ENCODE peak calls at places on chromosomes 7 and 10, in eight cellular contexts. Z is heart left ventricle, T is mammary epithelial cell, J is cardiac muscle cell, H is gastrocnemius medialis, L is GM23248, A is fibroblast of lung, D is HCT116. N is an unnamed sample. For H3K4me1, the result is how much of the 10 kb centered on the place peaks cover.

GRCh38 chr10:78621183-78621789 is 447.5 kb upstream of the ZMIZ1 start:
- DNase-seq in H (no peak), L (no peak), D (no peak), A (peak), Z (no peak), T (no peak), J (no peak), N (no peak)

GRCh38 chr7:117082636-117083035 is 129.3 kb downstream of the ST7 start:
- DNase-seq in Z (no peak), J (no peak), L (no peak), H (no peak), A (peak), T (no peak), D (no peak), N (no peak)

GRCh38 chr7:132965951-132966350 is 115.9 kb downstream of the CHCHD3 start:
- DNase-seq in J (no peak), T (no peak), H (no peak), Z (no peak), D (no peak), A (no peak), L (no peak), N (no peak)

GRCh38 chr10:133085251-133086125 is 2.2 kb upstream of the ADGRA1 start:
- DNase-seq in H (no peak), A (no peak), Z (no peak), J (no peak), L (no peak), T (no peak), D (no peak), N (no peak)

GRCh38 chr7:7181519-7182155 is 707 bp upstream of the C1GALT1 start:
- DNase-seq in J (peak), T (no peak), Z (peak), D (peak), A (peak), H (no peak), L (peak), N (peak)

GRCh38 chr7:80703272-80703671 is 64.8 kb downstream of the CD36 start:
- DNase-seq in A (no peak), D (no peak), Z (no peak), H (no peak), J (no peak), T (no peak), L (peak), N (no peak)

GRCh38 chr10:78424721-78425120 is 391.1 kb downstream of the RPS24 start:
- DNase-seq in Z (no peak), A (no peak), T (no peak), J (peak), H (no peak), L (no peak), D (peak), N (peak)

GRCh38 chr10:112700401-112700800 is 249.6 kb upstream of the TCF7L2 start:
- DNase-seq in D (no peak), J (no peak), A (no peak), L (peak), T (no peak), Z (no peak), H (no peak), N (no peak)

GRCh38 chr10:99353182-99353581 is 24.0 kb downstream of the CNNM1 start:
- DNase-seq in A (no peak), L (no peak), D (no peak), J (no peak), Z (no peak), H (no peak), T (no peak), N (no peak)

GRCh38 chr7:50367098-50367497 is 62.6 kb downstream of the IKZF1 start:
- DNase-seq in J (no peak), A (no peak), H (no peak), T (no peak), D (no peak), Z (no peak), L (no peak), N (no peak)

GRCh38 chr7:79806161-79806734 is 328.4 kb upstream of the GNAI1 start:
- DNase-seq in L (peak), A (peak), Z (no peak), H (no peak), D (peak), J (no peak), T (peak), N (no peak)

DNA sequence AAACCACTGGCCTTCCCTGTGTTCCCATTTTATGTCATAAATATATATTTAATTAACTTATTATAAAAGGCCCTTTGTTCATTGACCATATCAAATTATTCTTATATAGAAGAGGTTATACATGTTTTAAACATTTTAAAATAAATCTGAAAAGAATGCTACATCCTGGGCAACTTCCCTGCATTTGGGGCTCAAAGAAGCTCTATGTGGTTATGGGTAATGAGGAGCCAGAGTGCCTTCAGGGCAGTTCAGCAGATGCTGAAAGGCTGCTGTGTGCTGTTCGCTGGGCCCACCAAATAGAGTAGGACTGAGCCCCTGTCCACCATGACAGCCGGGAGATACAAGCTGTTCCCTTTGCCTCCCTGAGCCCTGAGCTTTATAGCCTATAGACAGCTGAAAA is 35.9 kb downstream of the HTRA1 start:
- DNase-seq in A (no peak), H (no peak), T (no peak), L (no peak), Z (no peak), D (no peak), J (no peak), N (no peak)
- H3K4me1 ChIP-seq in A (under half), H (under half), T (under half), L (half or more), Z (under half), D (under half), J (under half), N (half or more)

DNA sequence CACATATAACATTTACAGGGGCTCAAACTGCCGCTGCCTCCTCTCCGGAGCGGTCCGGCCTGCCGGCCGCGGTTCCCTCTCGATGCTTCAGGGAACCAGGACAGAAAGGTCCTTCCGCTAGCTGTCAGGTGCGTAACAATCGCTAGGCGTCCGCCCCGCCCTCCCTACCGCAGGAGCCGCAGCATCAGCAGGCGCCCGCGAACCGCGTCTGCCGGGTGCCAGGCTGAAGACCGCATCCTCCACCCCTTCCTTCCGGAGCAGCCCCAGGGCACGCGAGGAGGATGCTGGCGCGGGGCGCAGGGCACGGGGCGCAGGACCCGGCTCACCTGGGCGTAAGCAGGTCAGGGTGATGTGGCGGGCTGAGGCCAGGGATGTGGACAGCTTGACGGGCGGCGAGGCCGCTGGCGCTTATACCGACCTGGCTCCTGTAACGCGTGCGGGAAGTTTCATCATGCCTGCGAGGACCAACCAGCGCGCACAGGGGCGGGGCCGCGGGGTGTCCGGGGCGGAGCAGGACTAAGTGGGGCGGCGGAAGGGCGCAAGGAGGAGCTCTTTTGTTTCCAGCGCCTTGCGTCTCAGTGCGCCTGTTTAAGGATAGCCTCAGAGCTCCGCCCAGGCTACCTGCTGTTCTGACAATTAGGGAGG is at the start of gene ASNS:
- DNase-seq in H (peak), L (peak), T (peak), J (peak), Z (peak), A (peak), D (peak), N (peak)
- H3K4me3 ChIP-seq in H (peak), L (peak), T (peak), J (peak), Z (peak), A (peak), D (peak), N (peak)

GRCh38 chr7:30468791-30469190 is 9.8 kb downstream of the NOD1 start:
- DNase-seq in H (no peak), A (peak), J (no peak), T (no peak), Z (no peak), L (peak), D (no peak), N (no peak)
- H3K4me1 ChIP-seq in H (under half), A (half or more), J (half or more), T (under half), Z (half or more), L (half or more), D (under half), N (half or more)

DNA sequence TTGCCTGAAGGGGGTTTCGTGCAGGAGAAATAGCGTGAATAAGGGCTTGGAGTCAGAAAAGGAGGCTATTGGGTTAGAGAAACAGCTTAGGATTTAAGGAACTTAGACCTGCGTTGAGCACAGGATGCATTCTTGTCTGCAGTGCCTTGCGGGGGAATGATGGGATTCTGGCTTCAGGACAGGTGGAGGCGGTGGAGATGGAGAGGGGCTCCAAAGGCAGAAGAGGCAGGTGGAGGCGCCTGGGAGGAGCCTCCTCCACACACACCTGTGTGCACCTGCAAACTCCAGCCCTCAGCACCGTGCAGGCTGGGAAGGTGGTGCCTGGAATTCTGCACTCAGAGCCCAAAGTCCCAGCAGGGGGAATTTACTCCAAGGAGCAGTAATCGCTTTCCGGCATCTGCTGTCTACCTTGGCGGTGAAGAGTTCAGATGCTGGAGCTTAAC is 1.8 kb downstream of the CLIP2 start:
- DNase-seq in D (no peak), J (no peak), L (no peak), A (no peak), Z (no peak), T (no peak), H (no peak), N (no peak)
- H3K4me3 ChIP-seq in D (peak), J (no peak), L (peak), A (peak), Z (peak), T (peak), H (peak), N (peak)

GRCh38 chr10:491667-492424 is 197.6 kb downstream of the DIP2C start:
- DNase-seq in J (no peak), L (no peak), Z (no peak), D (no peak), T (no peak), A (no peak), H (no peak), N (peak)
- H3K4me1 ChIP-seq in J (under half), L (under half), Z (under half), D (under half), T (under half), A (under half), H (half or more), N (under half)

DNA sequence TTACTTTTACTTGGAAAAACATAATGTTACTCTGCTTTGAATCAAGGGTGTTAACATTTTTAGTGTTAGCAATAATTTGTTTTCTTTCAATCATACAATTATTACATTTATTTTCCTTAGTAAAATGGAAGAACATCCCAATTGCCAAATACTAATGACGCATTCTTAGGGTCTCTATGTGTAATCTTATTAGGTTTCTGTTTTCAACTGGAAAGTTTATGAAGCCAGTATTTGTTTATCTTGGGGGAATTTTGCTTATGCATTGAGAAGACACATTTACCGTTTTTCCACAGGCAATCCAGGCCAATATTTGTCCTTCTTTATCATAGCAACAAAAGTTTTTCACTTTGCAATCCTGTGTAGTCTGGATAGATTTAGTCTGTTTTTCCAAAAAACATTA is 134.5 kb downstream of the CPED1 start:
- DNase-seq in Z (no peak), T (no peak), D (no peak), J (no peak), A (peak), H (no peak), L (no peak), N (no peak)
- H3K4me3 ChIP-seq in Z (no peak), T (no peak), D (no peak), J (no peak), A (no peak), H (no peak), L (no peak), N (no peak)

GRCh38 chr10:62018141-62018911 is 116.8 kb downstream of the ARID5B start:
- DNase-seq in H (no peak), Z (no peak), D (no peak), T (no peak), L (no peak), J (no peak), A (no peak), N (no peak)
- H3K4me1 ChIP-seq in H (half or more), Z (under half), D (under half), T (under half), L (half or more), J (under half), A (under half), N (under half)

N was measured in tibial artery.